ENCODE peak calls at places on chromosome 21, in eight cellular contexts. K is suprapubic skin; A is CD4-positive, alpha-beta memory T cell; Y is left lung; P is neuronal stem cell; V is upper lobe of right lung; U is effector memory CD4-positive, alpha-beta T cell; R is left ventricle myocardium inferior. Z is an unnamed sample.

GRCh38 chr21:35428489-35428888 is 379.4 kb upstream of the RUNX1 start:
- DNase-seq in R (peak; percentile 32), P (no peak), K (peak; percentile 61), V (peak; percentile 69), U (no peak), Y (peak; percentile 63), A (peak; percentile 26), Z (no peak)

GRCh38 chr21:35120631-35121180 is 71.6 kb upstream of the RUNX1 start:
- DNase-seq in U (no peak), Y (no peak), V (no peak), P (no peak), R (no peak), K (no peak), A (no peak), Z (no peak)

GRCh38 chr21:34367320-34367935 is 3.6 kb downstream of the KCNE2 start:
- DNase-seq in P (no peak), U (no peak), K (no peak), A (peak; percentile 24), V (no peak), R (no peak), Y (no peak), Z (peak; percentile 91)

GRCh38 chr21:29005696-29006095 is 13.0 kb upstream of the LTN1 start:
- DNase-seq in A (no peak), U (no peak), R (no peak), K (no peak), Y (no peak), P (no peak), V (no peak), Z (no peak)

GRCh38 chr21:28445081-28445830 is 547.4 kb downstream of the LTN1 start:
- DNase-seq in V (no peak), A (no peak), K (no peak), Y (no peak), U (no peak), P (no peak), R (no peak), Z (no peak)

GRCh38 chr21:37435120-37435519 is 68.5 kb downstream of the DYRK1A start:
- DNase-seq in K (no peak), R (peak; percentile 35), U (peak; percentile 19), Y (no peak), A (peak; percentile 72), V (no peak), P (peak; percentile 87), Z (no peak)

GRCh38 chr21:16072176-16072575 is 342.4 kb downstream of the USP25 start:
- DNase-seq in U (no peak), R (no peak), K (no peak), A (no peak), Y (no peak), P (no peak), V (no peak), Z (no peak)

GRCh38 chr21:17406202-17406601 is 106.6 kb upstream of the CXADR start:
- DNase-seq in P (no peak), A (no peak), Y (no peak), V (no peak), R (no peak), K (no peak), U (no peak), Z (no peak)

GRCh38 chr21:33441489-33442477 is 38.0 kb downstream of the TMEM50B start:
- DNase-seq in Y (peak; percentile 72), R (peak; percentile 47), A (no peak), V (no peak), U (no peak), K (no peak), P (no peak), Z (peak; percentile 84)

GRCh38 chr21:42437786-42438185 is 34.1 kb downstream of the UBASH3A start:
- DNase-seq in R (no peak), A (no peak), V (no peak), P (peak; percentile 20), U (no peak), K (peak; percentile 28), Y (no peak), Z (no peak)
- H3K36me3 ChIP-seq in R (no peaks in the 10 kb centered on the region), A (peaks cover 89% of the 10 kb centered on the region), V (no peaks in the 10 kb centered on the region), P (no peaks in the 10 kb centered on the region), U (peaks cover 83% of the 10 kb centered on the region), K (no peaks in the 10 kb centered on the region), Y (no peaks in the 10 kb centered on the region), Z (no peaks in the 10 kb centered on the region)

DNA sequence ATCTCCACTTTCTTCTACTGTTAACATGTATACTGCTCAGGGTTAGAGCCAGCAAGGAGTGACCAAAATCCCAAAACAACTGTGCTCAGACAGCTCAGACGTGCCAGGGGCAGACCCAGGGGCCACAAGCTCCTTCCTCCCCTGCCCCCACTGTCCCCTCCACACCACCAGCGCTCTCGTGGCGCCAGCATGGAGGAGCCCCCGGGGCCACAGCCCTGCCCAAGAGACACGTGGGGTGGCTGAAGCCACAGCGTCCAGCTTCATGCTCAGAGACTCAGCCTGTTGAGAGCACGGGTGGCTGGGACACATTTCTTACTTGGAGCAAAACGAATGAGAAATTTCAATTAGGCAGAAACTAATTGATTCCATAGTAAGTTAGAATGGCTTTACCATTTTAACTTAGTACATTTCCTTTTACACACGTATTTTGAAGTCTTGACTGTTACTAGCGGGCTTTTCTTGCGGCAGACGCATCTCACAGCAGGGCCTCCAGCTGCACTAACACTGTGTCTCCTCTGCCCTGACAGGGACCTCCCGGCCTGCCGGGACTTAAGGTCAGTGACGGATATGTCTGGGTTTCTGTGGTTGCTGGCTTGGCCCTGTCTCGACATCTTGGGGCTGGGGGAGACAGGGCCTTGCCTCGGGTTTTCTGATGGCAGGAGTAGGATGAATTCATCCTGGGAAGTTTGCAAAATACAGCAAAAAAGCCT is 54.2 kb downstream of the SLC19A1 start:
- DNase-seq in A (no peak), V (no peak), P (no peak), K (no peak), U (no peak), Y (no peak), R (no peak), Z (no peak)
- H3K36me3 ChIP-seq in A (no peaks in the 10 kb centered on the region), V (no peaks in the 10 kb centered on the region), P (no peaks in the 10 kb centered on the region), K (peaks cover 19% of the 10 kb centered on the region), U (no peaks in the 10 kb centered on the region), Y (no peaks in the 10 kb centered on the region), R (peaks cover 39% of the 10 kb centered on the region), Z (no peaks in the 10 kb centered on the region)

GRCh38 chr21:38819051-38819718 is 13.5 kb downstream of the ETS2 start:
- DNase-seq in A (no peak), V (no peak), P (no peak), K (no peak), R (no peak), U (no peak), Y (no peak), Z (no peak)

GRCh38 chr21:38819719-38820147 is 14.0 kb downstream of the ETS2 start:
- DNase-seq in P (no peak), U (no peak), R (no peak), V (no peak), K (no peak), Y (peak; percentile 71), A (no peak), Z (peak; percentile 91)

GRCh38 chr21:38818336-38818723 is 12.6 kb downstream of the ETS2 start:
- DNase-seq in Y (no peak), R (no peak), A (no peak), K (no peak), V (no peak), P (no peak), U (no peak), Z (no peak)

GRCh38 chr21:38816400-38816973 is 10.8 kb downstream of the ETS2 start:
- DNase-seq in A (no peak), V (no peak), K (no peak), R (no peak), Y (no peak), P (no peak), U (no peak), Z (no peak)

DNA sequence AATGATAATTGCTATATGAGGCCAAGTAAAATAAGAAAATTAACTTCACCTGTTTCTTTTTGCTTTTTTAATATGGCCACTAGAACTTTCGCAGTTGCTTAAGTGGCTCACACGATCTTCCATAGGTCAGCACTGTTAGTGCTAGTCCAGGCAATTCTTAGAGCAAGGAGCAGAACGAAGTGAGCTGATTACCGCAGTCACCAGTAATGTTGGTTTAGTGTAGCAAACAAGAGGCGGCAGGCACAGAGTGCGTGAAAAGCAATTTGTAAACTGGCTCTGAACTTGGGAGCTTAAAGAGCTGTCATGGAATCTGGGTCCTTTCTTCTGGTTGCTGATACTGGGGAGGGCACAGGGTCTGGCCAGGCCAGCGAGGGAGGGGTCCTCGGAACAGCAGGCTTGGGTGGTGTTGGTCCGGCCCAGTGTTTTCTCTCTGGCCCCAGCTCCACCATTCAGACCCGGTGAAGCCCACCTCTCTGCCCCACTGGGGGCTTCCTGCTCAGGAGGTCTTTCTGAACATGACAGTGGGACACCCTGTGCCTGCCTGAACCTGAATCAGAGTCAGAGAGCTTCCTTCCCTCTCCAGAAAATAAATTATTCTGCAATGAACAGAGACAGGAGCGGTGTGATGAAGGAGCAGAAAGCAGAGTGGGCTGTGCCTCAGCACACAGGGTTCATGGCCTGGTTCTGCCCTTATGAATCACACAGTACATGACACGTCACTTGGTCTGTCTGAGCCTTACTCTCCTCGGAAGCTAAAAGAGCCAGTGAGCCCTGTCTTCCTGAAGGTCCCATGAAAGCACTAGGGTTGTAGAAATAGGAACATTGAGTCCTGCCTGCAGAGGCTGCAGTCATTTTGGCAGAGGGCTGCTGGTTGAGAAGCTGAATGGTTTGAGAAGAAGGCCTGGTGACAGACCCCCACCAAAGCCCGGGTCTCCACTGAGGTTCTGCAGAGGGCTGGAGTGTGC is 11.9 kb downstream of the ETS2 start:
- DNase-seq in V (no peak), U (no peak), Y (no peak), A (no peak), K (no peak), P (no peak), R (no peak), Z (no peak)
- H3K36me3 ChIP-seq in V (peaks cover 98% of the 10 kb centered on the region), U (peaks cover 88% of the 10 kb centered on the region), Y (peaks cover 8% of the 10 kb centered on the region), A (peaks cover 82% of the 10 kb centered on the region), K (peaks cover 97% of the 10 kb centered on the region), P (peaks cover 94% of the 10 kb centered on the region), R (peaks cover 97% of the 10 kb centered on the region), Z (peaks cover 95% of the 10 kb centered on the region)

DNA sequence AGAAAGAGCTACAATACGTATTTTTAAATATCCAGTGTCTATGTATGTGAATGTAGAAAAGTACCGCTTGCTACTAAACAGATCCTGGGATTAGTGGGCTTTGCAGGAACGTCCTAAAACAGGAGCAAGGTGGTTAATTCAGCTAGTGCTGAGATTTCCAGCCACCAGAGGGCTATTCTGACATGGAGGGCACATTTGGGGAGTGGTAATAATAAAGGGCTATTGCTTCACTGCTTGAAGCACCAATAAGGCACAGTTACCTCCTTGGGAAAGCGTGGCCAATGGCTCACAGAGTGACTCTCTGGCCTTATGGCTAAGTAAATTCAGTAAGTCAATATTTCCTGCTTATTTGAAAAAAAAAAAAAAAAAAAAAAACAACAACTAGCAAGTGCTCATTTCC is 152.4 kb downstream of the GABPA start:
- DNase-seq in K (no peak), Y (no peak), U (no peak), R (no peak), P (no peak), V (no peak), A (no peak), Z (no peak)
- H3K36me3 ChIP-seq in K (peaks cover 40% of the 10 kb centered on the region), Y (no peaks in the 10 kb centered on the region), U (peaks cover 5% of the 10 kb centered on the region), R (peaks cover 34% of the 10 kb centered on the region), P (peaks cover 79% of the 10 kb centered on the region), V (peaks cover 9% of the 10 kb centered on the region), A (no peaks in the 10 kb centered on the region), Z (peaks cover 11% of the 10 kb centered on the region)

DNA sequence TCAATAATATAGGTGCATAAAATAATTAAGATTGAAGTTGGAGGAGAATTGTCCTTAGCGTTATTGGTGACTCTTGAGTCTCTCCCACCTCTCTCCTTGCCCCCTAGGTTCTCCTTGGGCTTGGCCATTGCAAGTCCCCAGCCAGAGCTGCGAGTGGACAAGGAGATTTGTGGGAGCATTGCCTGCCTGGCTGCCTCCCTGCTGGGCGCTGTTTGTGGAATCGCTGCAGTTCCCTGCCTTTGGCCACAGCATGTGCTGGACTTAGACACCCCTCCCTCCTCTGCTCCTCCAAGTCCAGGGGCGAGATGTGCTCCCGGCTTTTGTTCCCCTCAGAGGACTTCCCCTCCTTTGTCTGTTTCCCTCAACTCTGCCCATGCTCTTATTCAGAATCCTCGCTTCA is 21.9 kb upstream of the HUNK start:
- DNase-seq in K (no peak), A (no peak), Y (no peak), V (no peak), U (no peak), R (no peak), P (no peak), Z (no peak)
- H3K36me3 ChIP-seq in K (no peaks in the 10 kb centered on the region), A (no peaks in the 10 kb centered on the region), Y (no peaks in the 10 kb centered on the region), V (no peaks in the 10 kb centered on the region), U (no peaks in the 10 kb centered on the region), R (no peaks in the 10 kb centered on the region), P (no peaks in the 10 kb centered on the region), Z (no peaks in the 10 kb centered on the region)

Z was measured in SJSA1.